ENCODE peak calls at places on chromosomes 2 and 18, in ten cellular contexts. X, G, D, S, W, C, K, H, J and R are unnamed samples.

GRCh38 chr2:232587527-232587926 is 37.0 kb downstream of the EIF4E2 start:
- DNase-seq in H (no peak), K (no peak), X (no peak), S (no peak), D (no peak), G (no peak), W (no peak), J (no peak), C (no peak), R (no peak)

GRCh38 chr18:35141567-35142269 is 99.1 kb upstream of the ZNF397 start:
- DNase-seq in D (no peak), S (no peak), H (no peak), X (no peak), G (no peak), K (no peak), C (no peak), J (no peak), W (no peak), R (no peak)

GRCh38 chr2:206296128-206296527 is 21.7 kb downstream of the ZDBF2 start:
- DNase-seq in S (no peak), X (no peak), H (no peak), G (no peak), J (peak), W (peak), K (peak), C (no peak), D (no peak), R (peak)

GRCh38 chr18:12271376-12272235 is 17.4 kb downstream of the CIDEA start:
- DNase-seq in S (peak), K (peak), J (peak), D (peak), X (peak), G (peak), W (peak), H (peak), C (peak), R (peak)

GRCh38 chr18:50719471-50719987 is 100.3 kb downstream of the MRO start:
- DNase-seq in D (no peak), G (no peak), H (no peak), S (no peak), W (no peak), C (no peak), X (no peak), J (no peak), K (no peak), R (no peak)

GRCh38 chr2:20203072-20203471 is 21.9 kb downstream of the SDC1 start:
- DNase-seq in D (no peak), H (no peak), J (no peak), X (no peak), K (no peak), C (no peak), S (no peak), W (no peak), G (no peak), R (no peak)

GRCh38 chr2:216350214-216350789 is 22.0 kb downstream of the MARCHF4 start:
- DNase-seq in J (peak), H (no peak), G (no peak), X (peak), D (no peak), S (no peak), C (no peak), K (no peak), W (peak), R (peak)

GRCh38 chr2:8506771-8507170 is 175.1 kb upstream of the ID2 start:
- DNase-seq in K (no peak), J (no peak), G (no peak), D (no peak), H (no peak), C (no peak), W (no peak), X (peak), S (no peak), R (no peak)

GRCh38 chr2:133525090-133525489 is 43.2 kb downstream of the NCKAP5 start:
- DNase-seq in S (no peak), X (no peak), C (no peak), W (no peak), G (no peak), H (no peak), D (no peak), K (no peak), J (no peak), R (no peak)

GRCh38 chr2:98510322-98510662 is 65.6 kb downstream of the INPP4A start:
- DNase-seq in K (no peak), J (no peak), D (no peak), H (no peak), W (no peak), X (no peak), C (no peak), S (no peak), G (no peak), R (no peak)

GRCh38 chr2:44061876-44062275 is 66.1 kb upstream of the LRPPRC start:
- DNase-seq in X (no peak), J (no peak), G (no peak), K (no peak), C (no peak), D (no peak), S (no peak), H (no peak), W (peak), R (no peak)

GRCh38 chr2:32691678-32692077 is 63.8 kb downstream of the TTC27 start:
- DNase-seq in K (no peak), X (no peak), J (no peak), W (no peak), H (no peak), S (no peak), C (no peak), G (no peak), D (no peak), R (no peak)

GRCh38 chr2:231102772-231103171 is 22.1 kb downstream of the HTR2B start:
- DNase-seq in D (no peak), K (no peak), C (no peak), S (no peak), H (no peak), J (no peak), X (no peak), G (no peak), W (no peak), R (no peak)

GRCh38 chr2:227932403-227932802 is 61.0 kb downstream of the DAW1 start:
- DNase-seq in G (no peak), D (no peak), K (no peak), X (no peak), H (no peak), J (no peak), C (no peak), W (peak), S (no peak), R (no peak)

GRCh38 chr2:238107525-238108422 is 7.6 kb downstream of the ESPNL start:
- DNase-seq in D (no peak), K (no peak), W (no peak), J (no peak), G (peak), H (no peak), S (no peak), C (no peak), X (peak), R (no peak)

GRCh38 chr2:51120754-51121280 is 88.9 kb upstream of the NRXN1 start:
- DNase-seq in X (no peak), H (no peak), K (no peak), J (no peak), W (no peak), C (no peak), G (no peak), D (no peak), S (no peak), R (peak)